ENCODE peak calls at places on chromosomes 7 and 10, in eight cellular contexts. One of them, this sample, is unnamed.

GRCh38 chr10:26472440-26472778 is 34.3 kb downstream of the APBB1IP start:
- DNase-seq in AG10803: no peak
- DNase-seq in adrenal gland: no peak
- DNase-seq in RPMI8226: no peak
- DNase-seq in esophagus squamous epithelium: no peak
- DNase-seq in anterior cingulate cortex: no peak
- DNase-seq in HEK293T: no peak
- DNase-seq in G401: no peak
- DNase-seq in this sample: no peak

GRCh38 chr7:94393251-94393758 is 1.4 kb upstream of the COL1A2 start:
- DNase-seq in AG10803: peak
- DNase-seq in adrenal gland: no peak
- DNase-seq in RPMI8226: no peak
- DNase-seq in esophagus squamous epithelium: no peak
- DNase-seq in anterior cingulate cortex: no peak
- DNase-seq in HEK293T: no peak
- DNase-seq in G401: no peak
- DNase-seq in this sample: peak

GRCh38 chr10:130729876-130730275 is 581.6 kb downstream of the TCERG1L start:
- DNase-seq in AG10803: no peak
- DNase-seq in adrenal gland: no peak
- DNase-seq in RPMI8226: no peak
- DNase-seq in esophagus squamous epithelium: no peak
- DNase-seq in anterior cingulate cortex: no peak
- DNase-seq in HEK293T: no peak
- DNase-seq in G401: no peak
- DNase-seq in this sample: no peak

GRCh38 chr7:36441344-36442022 is 51.8 kb downstream of the ANLN start:
- DNase-seq in AG10803: no peak
- DNase-seq in adrenal gland: no peak
- DNase-seq in RPMI8226: no peak
- DNase-seq in esophagus squamous epithelium: no peak
- DNase-seq in anterior cingulate cortex: no peak
- DNase-seq in HEK293T: no peak
- DNase-seq in G401: peak
- DNase-seq in this sample: no peak

GRCh38 chr10:57699944-57700343 is 567.8 kb downstream of the IPMK start:
- DNase-seq in AG10803: no peak
- DNase-seq in adrenal gland: no peak
- DNase-seq in RPMI8226: no peak
- DNase-seq in esophagus squamous epithelium: no peak
- DNase-seq in anterior cingulate cortex: no peak
- DNase-seq in HEK293T: no peak
- DNase-seq in G401: no peak
- DNase-seq in this sample: no peak

GRCh38 chr7:15399446-15399845 is 162.4 kb downstream of the AGMO start:
- DNase-seq in AG10803: peak
- DNase-seq in adrenal gland: no peak
- DNase-seq in RPMI8226: no peak
- DNase-seq in esophagus squamous epithelium: no peak
- DNase-seq in anterior cingulate cortex: no peak
- DNase-seq in HEK293T: no peak
- DNase-seq in G401: no peak
- DNase-seq in this sample: no peak

GRCh38 chr7:11833431-11833830 is 1.4 kb upstream of the THSD7A start:
- DNase-seq in AG10803: no peak
- DNase-seq in adrenal gland: no peak
- DNase-seq in RPMI8226: no peak
- DNase-seq in esophagus squamous epithelium: no peak
- DNase-seq in anterior cingulate cortex: no peak
- DNase-seq in HEK293T: no peak
- DNase-seq in G401: no peak
- DNase-seq in this sample: peak

GRCh38 chr10:112792487-112793196 is 157.4 kb upstream of the TCF7L2 start:
- DNase-seq in AG10803: peak
- DNase-seq in adrenal gland: no peak
- DNase-seq in RPMI8226: no peak
- DNase-seq in esophagus squamous epithelium: no peak
- DNase-seq in anterior cingulate cortex: peak
- DNase-seq in HEK293T: peak
- DNase-seq in G401: peak
- DNase-seq in this sample: peak

GRCh38 chr10:8365935-8366911 is 311.7 kb downstream of the GATA3 start:
- DNase-seq in AG10803: no peak
- DNase-seq in adrenal gland: no peak
- DNase-seq in RPMI8226: no peak
- DNase-seq in esophagus squamous epithelium: no peak
- DNase-seq in anterior cingulate cortex: no peak
- DNase-seq in HEK293T: no peak
- DNase-seq in G401: no peak
- DNase-seq in this sample: no peak

GRCh38 chr7:36814311-36814710 is 90.0 kb upstream of the AOAH start:
- DNase-seq in AG10803: no peak
- DNase-seq in adrenal gland: no peak
- DNase-seq in RPMI8226: no peak
- DNase-seq in esophagus squamous epithelium: no peak
- DNase-seq in anterior cingulate cortex: no peak
- DNase-seq in HEK293T: no peak
- DNase-seq in G401: no peak
- DNase-seq in this sample: no peak

GRCh38 chr10:15879663-15880062 is 19.4 kb upstream of the MINDY3 start:
- DNase-seq in AG10803: no peak
- DNase-seq in adrenal gland: no peak
- DNase-seq in RPMI8226: no peak
- DNase-seq in esophagus squamous epithelium: no peak
- DNase-seq in anterior cingulate cortex: no peak
- DNase-seq in HEK293T: peak
- DNase-seq in G401: peak
- DNase-seq in this sample: peak

GRCh38 chr7:27184342-27185012 is 555 bp downstream of the HOXA11 start:
- DNase-seq in AG10803: no peak
- DNase-seq in adrenal gland: peak
- DNase-seq in RPMI8226: peak
- DNase-seq in esophagus squamous epithelium: no peak
- DNase-seq in anterior cingulate cortex: no peak
- DNase-seq in HEK293T: no peak
- DNase-seq in G401: no peak
- DNase-seq in this sample: no peak

GRCh38 chr7:159033473-159033825 is 111.2 kb downstream of the VIPR2 start:
- DNase-seq in AG10803: no peak
- DNase-seq in adrenal gland: no peak
- DNase-seq in RPMI8226: no peak
- DNase-seq in esophagus squamous epithelium: no peak
- DNase-seq in anterior cingulate cortex: no peak
- DNase-seq in HEK293T: no peak
- DNase-seq in G401: no peak
- DNase-seq in this sample: no peak

GRCh38 chr10:43259981-43260761 is 6.7 kb downstream of the RASGEF1A start:
- DNase-seq in AG10803: no peak
- DNase-seq in adrenal gland: peak
- DNase-seq in RPMI8226: peak
- DNase-seq in esophagus squamous epithelium: no peak
- DNase-seq in anterior cingulate cortex: no peak
- DNase-seq in HEK293T: no peak
- DNase-seq in G401: peak
- DNase-seq in this sample: no peak

GRCh38 chr7:143240323-143241168 is 18.7 kb downstream of the TAS2R40 start:
- DNase-seq in AG10803: peak
- DNase-seq in adrenal gland: peak
- DNase-seq in RPMI8226: peak
- DNase-seq in esophagus squamous epithelium: no peak
- DNase-seq in anterior cingulate cortex: peak
- DNase-seq in HEK293T: peak
- DNase-seq in G401: peak
- DNase-seq in this sample: peak

GRCh38 chr7:101882595-101883564 is 65.5 kb downstream of the CUX1 start:
- DNase-seq in AG10803: peak
- DNase-seq in adrenal gland: peak
- DNase-seq in RPMI8226: no peak
- DNase-seq in esophagus squamous epithelium: no peak
- DNase-seq in anterior cingulate cortex: no peak
- DNase-seq in HEK293T: peak
- DNase-seq in G401: peak
- DNase-seq in this sample: peak

GRCh38 chr7:3931843-3932242 is 630.8 kb downstream of the SDK1 start:
- DNase-seq in AG10803: no peak
- DNase-seq in adrenal gland: no peak
- DNase-seq in RPMI8226: no peak
- DNase-seq in esophagus squamous epithelium: no peak
- DNase-seq in anterior cingulate cortex: no peak
- DNase-seq in HEK293T: no peak
- DNase-seq in G401: no peak
- DNase-seq in this sample: no peak

GRCh38 chr10:36676321-36677169 is 448.9 kb upstream of the ANKRD30A start:
- DNase-seq in AG10803: peak
- DNase-seq in adrenal gland: no peak
- DNase-seq in RPMI8226: no peak
- DNase-seq in esophagus squamous epithelium: no peak
- DNase-seq in anterior cingulate cortex: no peak
- DNase-seq in HEK293T: no peak
- DNase-seq in G401: no peak
- DNase-seq in this sample: peak

GRCh38 chr10:114328278-114328812 is 76.0 kb downstream of the AFAP1L2 start:
- DNase-seq in AG10803: no peak
- DNase-seq in adrenal gland: no peak
- DNase-seq in RPMI8226: peak
- DNase-seq in esophagus squamous epithelium: no peak
- DNase-seq in anterior cingulate cortex: no peak
- DNase-seq in HEK293T: no peak
- DNase-seq in G401: no peak
- DNase-seq in this sample: no peak

GRCh38 chr7:7989133-7989984 is 20.8 kb downstream of the GLCCI1 start:
- DNase-seq in AG10803: no peak
- DNase-seq in adrenal gland: no peak
- DNase-seq in RPMI8226: no peak
- DNase-seq in esophagus squamous epithelium: no peak
- DNase-seq in anterior cingulate cortex: no peak
- DNase-seq in HEK293T: no peak
- DNase-seq in G401: peak
- DNase-seq in this sample: no peak

GRCh38 chr7:148882668-148883232 is 1.3 kb downstream of the EZH2 start:
- DNase-seq in AG10803: no peak
- DNase-seq in adrenal gland: no peak
- DNase-seq in RPMI8226: peak
- DNase-seq in esophagus squamous epithelium: no peak
- DNase-seq in anterior cingulate cortex: no peak
- DNase-seq in HEK293T: no peak
- DNase-seq in G401: peak
- DNase-seq in this sample: no peak

GRCh38 chr10:78382776-78383175 is 349.1 kb downstream of the RPS24 start:
- DNase-seq in AG10803: no peak
- DNase-seq in adrenal gland: no peak
- DNase-seq in RPMI8226: no peak
- DNase-seq in esophagus squamous epithelium: no peak
- DNase-seq in anterior cingulate cortex: peak
- DNase-seq in HEK293T: no peak
- DNase-seq in G401: peak
- DNase-seq in this sample: no peak

GRCh38 chr7:158077441-158077840 is 510.2 kb downstream of the PTPRN2 start:
- DNase-seq in AG10803: no peak
- DNase-seq in adrenal gland: no peak
- DNase-seq in RPMI8226: no peak
- DNase-seq in esophagus squamous epithelium: no peak
- DNase-seq in anterior cingulate cortex: no peak
- DNase-seq in HEK293T: no peak
- DNase-seq in G401: no peak
- DNase-seq in this sample: no peak

GRCh38 chr7:93890041-93890463 is 501 bp downstream of the TFPI2 start:
- DNase-seq in AG10803: peak
- DNase-seq in adrenal gland: peak
- DNase-seq in RPMI8226: no peak
- DNase-seq in esophagus squamous epithelium: no peak
- DNase-seq in anterior cingulate cortex: no peak
- DNase-seq in HEK293T: peak
- DNase-seq in G401: no peak
- DNase-seq in this sample: peak

GRCh38 chr7:15801565-15801964 is 115.1 kb upstream of the MEOX2 start:
- DNase-seq in AG10803: peak
- DNase-seq in adrenal gland: no peak
- DNase-seq in RPMI8226: no peak
- DNase-seq in esophagus squamous epithelium: no peak
- DNase-seq in anterior cingulate cortex: no peak
- DNase-seq in HEK293T: no peak
- DNase-seq in G401: peak
- DNase-seq in this sample: peak

GRCh38 chr7:2437537-2438148 is 34.2 kb downstream of the CHST12 start:
- DNase-seq in AG10803: no peak
- DNase-seq in adrenal gland: no peak
- DNase-seq in RPMI8226: no peak
- DNase-seq in esophagus squamous epithelium: no peak
- DNase-seq in anterior cingulate cortex: no peak
- DNase-seq in HEK293T: no peak
- DNase-seq in G401: no peak
- DNase-seq in this sample: no peak

GRCh38 chr10:78876449-78876848 is 192.3 kb upstream of the ZMIZ1 start:
- DNase-seq in AG10803: no peak
- DNase-seq in adrenal gland: no peak
- DNase-seq in RPMI8226: no peak
- DNase-seq in esophagus squamous epithelium: no peak
- DNase-seq in anterior cingulate cortex: no peak
- DNase-seq in HEK293T: peak
- DNase-seq in G401: no peak
- DNase-seq in this sample: peak

GRCh38 chr10:44965651-44966097 is 6.1 kb downstream of the RASSF4 start:
- DNase-seq in AG10803: no peak
- DNase-seq in adrenal gland: no peak
- DNase-seq in RPMI8226: no peak
- DNase-seq in esophagus squamous epithelium: no peak
- DNase-seq in anterior cingulate cortex: no peak
- DNase-seq in HEK293T: no peak
- DNase-seq in G401: peak
- DNase-seq in this sample: no peak

GRCh38 chr10:130470286-130470685 is 334.1 kb downstream of the GLRX3 start:
- DNase-seq in AG10803: no peak
- DNase-seq in adrenal gland: no peak
- DNase-seq in RPMI8226: no peak
- DNase-seq in esophagus squamous epithelium: no peak
- DNase-seq in anterior cingulate cortex: no peak
- DNase-seq in HEK293T: no peak
- DNase-seq in G401: peak
- DNase-seq in this sample: no peak

GRCh38 chr10:9342865-9343450 is 1288.5 kb downstream of the GATA3 start:
- DNase-seq in AG10803: peak
- DNase-seq in adrenal gland: no peak
- DNase-seq in RPMI8226: peak
- DNase-seq in esophagus squamous epithelium: no peak
- DNase-seq in anterior cingulate cortex: no peak
- DNase-seq in HEK293T: peak
- DNase-seq in G401: peak
- DNase-seq in this sample: peak

GRCh38 chr7:97179454-97180104 is 62.1 kb downstream of the SDHAF3 start:
- DNase-seq in AG10803: peak
- DNase-seq in adrenal gland: peak
- DNase-seq in RPMI8226: peak
- DNase-seq in esophagus squamous epithelium: no peak
- DNase-seq in anterior cingulate cortex: no peak
- DNase-seq in HEK293T: peak
- DNase-seq in G401: peak
- DNase-seq in this sample: peak

GRCh38 chr7:90276033-90276728 is 31.2 kb downstream of the CFAP69 start:
- DNase-seq in AG10803: no peak
- DNase-seq in adrenal gland: no peak
- DNase-seq in RPMI8226: no peak
- DNase-seq in esophagus squamous epithelium: no peak
- DNase-seq in anterior cingulate cortex: no peak
- DNase-seq in HEK293T: no peak
- DNase-seq in G401: no peak
- DNase-seq in this sample: no peak